ENCODE peak calls at places on chromosomes 4 and X, in seven cellular contexts. O is type B pancreatic cell; S is PC-9; W is CD4-positive, alpha-beta T cell; D is kidney; L is H1; F is ascending aorta. R is an unnamed sample.

GRCh38 chrX:49664824-49665223 is 31.0 kb downstream of the PAGE1 start:
- DNase-seq in O (no peak), S (no peak), W (no peak), D (no peak), L (no peak), F (no peak), R (no peak)

GRCh38 chr4:85725727-85726170 is 250.8 kb downstream of the ARHGAP24 start:
- DNase-seq in O (no peak), S (no peak), W (no peak), D (peak), L (no peak), F (no peak), R (no peak)

GRCh38 chrX:4484266-4484665 is 770.8 kb upstream of the PRKX start:
- DNase-seq in O (no peak), S (peak), W (no peak), D (no peak), L (no peak), F (no peak), R (no peak)

GRCh38 chr4:98663226-98664006 is 5.0 kb upstream of the TSPAN5 start:
- DNase-seq in O (no peak), S (no peak), W (peak), D (no peak), L (no peak), F (no peak), R (no peak)

GRCh38 chr4:16045687-16046086 is 38.1 kb downstream of the PROM1 start:
- DNase-seq in O (no peak), S (no peak), W (no peak), D (no peak), L (no peak), F (no peak), R (no peak)

GRCh38 chr4:8468746-8469535 is 28.4 kb downstream of the TRMT44 start:
- DNase-seq in O (no peak), S (peak), W (peak), D (peak), L (peak), F (no peak), R (no peak)

GRCh38 chr4:103359900-103360299 is 161.8 kb upstream of the CENPE start:
- DNase-seq in O (no peak), S (no peak), W (no peak), D (no peak), L (no peak), F (no peak), R (no peak)

GRCh38 chr4:126776361-126776760 is 856.4 kb upstream of the INTU start:
- DNase-seq in O (no peak), S (no peak), W (no peak), D (no peak), L (no peak), F (no peak), R (no peak)

GRCh38 chrX:77953708-77954107 is 15.7 kb downstream of the PGAM4 start:
- DNase-seq in O (no peak), S (no peak), W (no peak), D (no peak), L (no peak), F (no peak), R (no peak)

GRCh38 chr4:84495448-84496221 is 3.5 kb downstream of the NKX6-1 start:
- DNase-seq in O (no peak), S (no peak), W (no peak), D (no peak), L (peak), F (no peak), R (no peak)

GRCh38 chr4:125739760-125740159 is 425.0 kb downstream of the FAT4 start:
- DNase-seq in O (no peak), S (no peak), W (no peak), D (no peak), L (no peak), F (no peak), R (no peak)

GRCh38 chr4:6225469-6225868 is 25.1 kb upstream of the JAKMIP1 start:
- DNase-seq in O (no peak), S (peak), W (no peak), D (no peak), L (peak), F (no peak), R (no peak)

GRCh38 chr4:106584590-106584989 is 216.0 kb upstream of the GIMD1 start:
- DNase-seq in O (no peak), S (no peak), W (no peak), D (no peak), L (no peak), F (no peak), R (no peak)

GRCh38 chr4:187128971-187129370 is 405.3 kb upstream of the FAT1 start:
- DNase-seq in O (no peak), S (no peak), W (no peak), D (no peak), L (no peak), F (no peak), R (no peak)

GRCh38 chr4:1373892-1374705 is 27.1 kb downstream of the UVSSA start:
- DNase-seq in O (no peak), S (no peak), W (no peak), D (peak), L (no peak), F (no peak), R (no peak)

GRCh38 chr4:157994863-157995262 is 178.0 kb downstream of the GASK1B start:
- DNase-seq in O (no peak), S (no peak), W (no peak), D (no peak), L (no peak), F (no peak), R (no peak)

GRCh38 chrX:22542641-22543040 is 269.9 kb downstream of the CBLL2 start:
- DNase-seq in O (no peak), S (no peak), W (no peak), D (no peak), L (no peak), F (no peak), R (no peak)

GRCh38 chr4:84870398-84871163 is 95.9 kb downstream of the WDFY3 start:
- DNase-seq in O (no peak), S (peak), W (no peak), D (no peak), L (peak), F (no peak), R (no peak)

GRCh38 chr4:88110826-88111225 is 47.6 kb downstream of the ABCG2 start:
- DNase-seq in O (no peak), S (no peak), W (no peak), D (no peak), L (no peak), F (no peak), R (no peak)

GRCh38 chr4:70452946-70453345 is 19.1 kb upstream of the MUC7 start:
- DNase-seq in O (no peak), S (no peak), W (no peak), D (no peak), L (no peak), F (no peak), R (no peak)

GRCh38 chr4:21765810-21766407 is 182.7 kb downstream of the KCNIP4 start:
- DNase-seq in O (no peak), S (peak), W (no peak), D (no peak), L (peak), F (no peak), R (no peak)

GRCh38 chr4:23242962-23243361 is 550.2 kb downstream of the GBA3 start:
- DNase-seq in O (no peak), S (no peak), W (no peak), D (no peak), L (no peak), F (no peak), R (no peak)

GRCh38 chr4:183011213-183011907 is 87.7 kb upstream of the WWC2 start:
- DNase-seq in O (no peak), S (no peak), W (no peak), D (no peak), L (peak), F (no peak), R (no peak)

GRCh38 chr4:94960703-94961102 is 202.9 kb downstream of the BMPR1B start:
- DNase-seq in O (no peak), S (no peak), W (no peak), D (no peak), L (no peak), F (no peak), R (no peak)

GRCh38 chr4:71259911-71260331 is 78.9 kb upstream of the SLC4A4 start:
- DNase-seq in O (no peak), S (no peak), W (no peak), D (no peak), L (no peak), F (no peak), R (no peak)

GRCh38 chr4:74536557-74536956 is 91.6 kb downstream of the AREG start:
- DNase-seq in O (no peak), S (no peak), W (no peak), D (no peak), L (no peak), F (no peak), R (no peak)

GRCh38 chr4:74541611-74542177 is 96.8 kb downstream of the AREG start:
- DNase-seq in O (no peak), S (no peak), W (no peak), D (no peak), L (no peak), F (no peak), R (no peak)

GRCh38 chr4:74540193-74540592 is 95.3 kb downstream of the AREG start:
- DNase-seq in O (no peak), S (no peak), W (no peak), D (no peak), L (no peak), F (no peak), R (no peak)

GRCh38 chr4:74537459-74537858 is 92.5 kb downstream of the AREG start:
- DNase-seq in O (no peak), S (no peak), W (no peak), D (no peak), L (no peak), F (no peak), R (no peak)

DNA sequence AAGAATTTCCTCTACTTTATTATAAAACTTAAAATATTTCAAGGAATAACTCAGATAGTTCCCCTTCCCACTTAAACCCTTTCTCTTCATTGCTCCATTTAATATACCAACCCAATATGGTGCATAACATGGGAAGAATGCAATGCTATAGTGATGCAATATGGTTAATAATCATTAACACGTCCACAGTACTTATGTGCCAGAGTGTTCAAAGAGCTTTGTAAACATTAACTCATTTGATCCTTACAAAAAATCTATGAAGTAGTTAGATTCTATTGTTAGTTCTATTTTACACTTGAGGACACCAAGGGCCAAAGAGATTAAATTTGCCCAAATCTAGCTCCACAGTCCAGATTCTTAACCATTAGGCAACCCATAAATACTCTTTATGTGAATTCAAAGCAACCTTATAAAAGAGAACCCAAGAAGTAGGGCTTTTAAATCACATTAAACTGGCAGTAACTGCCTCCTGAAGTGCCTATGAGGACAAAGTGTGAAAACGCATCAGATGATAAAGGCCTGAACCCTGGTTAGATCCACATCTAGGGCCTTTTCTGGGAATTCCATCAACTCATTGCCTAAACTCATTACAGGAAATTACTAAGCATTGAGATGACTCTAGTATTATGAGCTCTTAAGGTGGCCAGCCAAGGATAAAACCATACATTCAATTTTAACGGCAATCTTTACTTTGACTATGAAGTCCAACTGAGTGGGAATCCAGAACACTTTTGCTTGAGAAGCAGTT is 94.3 kb downstream of the AREG start:
- DNase-seq in O (no peak), S (no peak), W (no peak), D (no peak), L (no peak), F (no peak), R (no peak)
- TF ChIP-seq CTCF in O (no peak), S (no peak), W (no peak), D (no peak), L (no peak), F (no peak), R (no peak)

GRCh38 chrX:152155766-152156310 is 17.5 kb upstream of the MAGEA10 start:
- DNase-seq in O (no peak), S (no peak), W (no peak), D (no peak), L (no peak), F (no peak), R (no peak)
- TF ChIP-seq CTCF in O (no peak), S (no peak), W (no peak), D (no peak), L (no peak), F (no peak), R (no peak)

GRCh38 chr4:76204936-76205335 is 8.7 kb downstream of the SCARB2 start:
- DNase-seq in O (no peak), S (no peak), W (no peak), D (no peak), L (no peak), F (no peak), R (no peak)
- TF ChIP-seq CTCF in O (no peak), S (no peak), W (no peak), D (no peak), L (no peak), F (no peak), R (no peak)

DNA sequence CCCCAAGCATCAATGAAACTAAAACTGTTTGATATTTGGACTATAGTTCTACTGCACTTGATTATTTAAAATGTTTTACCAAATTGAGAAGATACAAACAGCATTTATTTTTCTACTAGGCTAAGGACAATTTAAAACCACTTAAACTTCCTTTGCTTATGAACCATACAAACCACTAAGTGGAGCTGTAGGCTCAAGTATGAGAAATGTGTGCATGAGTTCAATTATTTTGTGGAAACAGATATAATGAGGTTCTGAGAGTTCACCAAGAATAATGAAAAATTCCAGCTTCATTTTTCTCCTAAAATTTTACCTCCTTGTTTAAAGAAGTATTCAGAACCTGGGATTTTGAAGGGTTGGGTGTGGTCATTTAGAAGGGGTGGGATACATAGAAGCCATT is 63.1 kb downstream of the SERPINA7 start:
- DNase-seq in O (no peak), S (no peak), W (no peak), D (no peak), L (no peak), F (no peak), R (no peak)
- TF ChIP-seq CTCF in O (peak), S (peak), W (no peak), D (no peak), L (peak), F (peak), R (no peak)

DNA sequence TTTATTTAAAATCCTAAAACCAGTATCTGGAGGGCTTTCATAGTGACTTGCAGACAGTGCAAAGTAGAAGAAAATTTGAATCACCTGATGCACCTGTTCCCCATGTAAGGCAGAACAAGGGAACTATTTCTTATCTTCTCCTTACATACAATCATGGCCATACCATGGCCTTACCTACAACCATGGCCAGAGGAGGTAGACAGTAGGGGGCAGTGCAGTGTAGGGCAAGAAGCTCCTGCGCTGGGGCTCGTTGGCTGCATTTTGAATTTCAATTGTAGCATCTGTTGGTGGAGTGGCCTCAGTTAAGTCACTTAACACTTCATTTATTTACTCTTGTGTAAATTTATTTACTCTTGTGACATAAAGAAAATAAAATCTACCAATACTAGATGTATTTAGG is 33.0 kb downstream of the GALNTL6 start:
- DNase-seq in O (no peak), S (peak), W (no peak), D (no peak), L (peak), F (no peak), R (no peak)
- TF ChIP-seq CTCF in O (peak), S (peak), W (no peak), D (peak), L (peak), F (no peak), R (no peak)

GRCh38 chrX:27162496-27162895 is 300.6 kb downstream of the PPP4R3C start:
- DNase-seq in O (no peak), S (no peak), W (no peak), D (no peak), L (no peak), F (no peak), R (no peak)
- TF ChIP-seq CTCF in O (no peak), S (no peak), W (no peak), D (no peak), L (no peak), F (no peak), R (no peak)

DNA sequence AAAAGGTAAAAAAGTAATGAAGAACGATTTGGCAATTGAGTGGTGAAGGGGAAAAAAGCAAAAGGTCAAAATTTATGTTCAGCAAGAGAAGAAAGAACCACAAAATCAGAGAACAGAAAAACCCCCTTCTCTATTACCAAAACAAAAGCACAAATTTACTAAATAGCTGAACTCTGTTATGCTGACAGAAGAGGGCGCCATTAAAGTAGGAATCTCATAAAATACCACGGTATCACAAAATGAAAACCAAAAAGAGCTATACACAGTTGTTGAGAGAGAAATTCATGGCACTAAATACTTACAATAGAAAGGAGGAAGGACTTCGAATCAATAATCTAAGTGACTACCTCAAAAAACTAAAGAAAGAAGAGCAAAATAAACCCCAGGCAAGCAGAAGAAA is 69.6 kb upstream of the CXorf66 start:
- DNase-seq in O (no peak), S (no peak), W (no peak), D (no peak), L (no peak), F (no peak), R (no peak)
- TF ChIP-seq CTCF in O (peak), S (peak), W (no peak), D (no peak), L (peak), F (no peak), R (no peak)